ENCODE peak calls at places on chromosome 2, in seven cellular contexts. One of them, this sample, is unnamed.

GRCh38 chr2:205403244-205403845 is 279.0 kb upstream of the NRP2 start:
- DNase-seq in effector memory CD4-positive, alpha-beta T cell: no peak
- DNase-seq in transverse colon: no peak
- DNase-seq in heart right ventricle: no peak
- DNase-seq in trophoblast cell: no peak
- DNase-seq in PC-3: no peak
- DNase-seq in kidney epithelial cell: no peak
- DNase-seq in this sample: no peak

GRCh38 chr2:84856785-84857184 is 24.1 kb downstream of the TRABD2A start:
- DNase-seq in trophoblast cell: no peak
- DNase-seq in kidney epithelial cell: no peak
- DNase-seq in transverse colon: peak; percentile 32
- DNase-seq in effector memory CD4-positive, alpha-beta T cell: no peak
- DNase-seq in heart right ventricle: no peak
- DNase-seq in PC-3: no peak
- DNase-seq in this sample: no peak

GRCh38 chr2:45132551-45132950 is 123.3 kb upstream of the SIX2 start:
- DNase-seq in PC-3: no peak
- DNase-seq in effector memory CD4-positive, alpha-beta T cell: no peak
- DNase-seq in transverse colon: no peak
- DNase-seq in kidney epithelial cell: no peak
- DNase-seq in heart right ventricle: no peak
- DNase-seq in trophoblast cell: no peak
- DNase-seq in this sample: peak; percentile 55

GRCh38 chr2:37934591-37935513 is 9.8 kb downstream of the RMDN2 start:
- DNase-seq in transverse colon: no peak
- DNase-seq in PC-3: no peak
- DNase-seq in effector memory CD4-positive, alpha-beta T cell: no peak
- DNase-seq in kidney epithelial cell: no peak
- DNase-seq in trophoblast cell: no peak
- DNase-seq in heart right ventricle: no peak
- DNase-seq in this sample: peak; percentile 70

GRCh38 chr2:222087998-222088397 is 210.8 kb downstream of the PAX3 start:
- DNase-seq in trophoblast cell: no peak
- DNase-seq in PC-3: no peak
- DNase-seq in effector memory CD4-positive, alpha-beta T cell: no peak
- DNase-seq in heart right ventricle: no peak
- DNase-seq in transverse colon: no peak
- DNase-seq in kidney epithelial cell: no peak
- DNase-seq in this sample: no peak

GRCh38 chr2:227163445-227163997 is 484 bp downstream of the COL4A4 start:
- DNase-seq in effector memory CD4-positive, alpha-beta T cell: no peak
- DNase-seq in PC-3: no peak
- DNase-seq in transverse colon: peak; percentile 46
- DNase-seq in kidney epithelial cell: no peak
- DNase-seq in heart right ventricle: no peak
- DNase-seq in trophoblast cell: no peak
- DNase-seq in this sample: peak; percentile 60

GRCh38 chr2:71811157-71811556 is 336.5 kb downstream of the CYP26B1 start:
- DNase-seq in transverse colon: no peak
- DNase-seq in effector memory CD4-positive, alpha-beta T cell: no peak
- DNase-seq in PC-3: no peak
- DNase-seq in trophoblast cell: no peak
- DNase-seq in heart right ventricle: no peak
- DNase-seq in kidney epithelial cell: no peak
- DNase-seq in this sample: no peak

GRCh38 chr2:27442981-27443323 is 771 bp downstream of the KRTCAP3 start:
- DNase-seq in transverse colon: peak; percentile 33
- DNase-seq in heart right ventricle: no peak
- DNase-seq in effector memory CD4-positive, alpha-beta T cell: no peak
- DNase-seq in PC-3: no peak
- DNase-seq in trophoblast cell: no peak
- DNase-seq in kidney epithelial cell: no peak
- DNase-seq in this sample: no peak

GRCh38 chr2:9737053-9737875 is 106.0 kb upstream of the TAF1B start:
- DNase-seq in effector memory CD4-positive, alpha-beta T cell: no peak
- DNase-seq in kidney epithelial cell: no peak
- DNase-seq in PC-3: no peak
- DNase-seq in transverse colon: no peak
- DNase-seq in heart right ventricle: no peak
- DNase-seq in trophoblast cell: peak; percentile 83
- DNase-seq in this sample: no peak

GRCh38 chr2:112187805-112188596 is 49.8 kb downstream of the FBLN7 start:
- DNase-seq in transverse colon: peak; percentile 22
- DNase-seq in kidney epithelial cell: peak; percentile 18
- DNase-seq in heart right ventricle: no peak
- DNase-seq in effector memory CD4-positive, alpha-beta T cell: peak; percentile 70
- DNase-seq in PC-3: peak; percentile 71
- DNase-seq in trophoblast cell: no peak
- DNase-seq in this sample: no peak

GRCh38 chr2:196295005-196295404 is 123.6 kb upstream of the STK17B start:
- DNase-seq in kidney epithelial cell: no peak
- DNase-seq in effector memory CD4-positive, alpha-beta T cell: no peak
- DNase-seq in PC-3: no peak
- DNase-seq in transverse colon: no peak
- DNase-seq in heart right ventricle: no peak
- DNase-seq in trophoblast cell: no peak
- DNase-seq in this sample: no peak

GRCh38 chr2:47225061-47225783 is 70.1 kb upstream of the STPG4 start:
- DNase-seq in transverse colon: peak; percentile 59
- DNase-seq in trophoblast cell: peak; percentile 80
- DNase-seq in effector memory CD4-positive, alpha-beta T cell: no peak
- DNase-seq in PC-3: peak; percentile 79
- DNase-seq in heart right ventricle: peak; percentile 82
- DNase-seq in kidney epithelial cell: peak; percentile 80
- DNase-seq in this sample: no peak

GRCh38 chr2:3387644-3388411 is 8.3 kb downstream of the TRAPPC12 start:
- DNase-seq in trophoblast cell: no peak
- DNase-seq in PC-3: no peak
- DNase-seq in heart right ventricle: no peak
- DNase-seq in transverse colon: no peak
- DNase-seq in kidney epithelial cell: no peak
- DNase-seq in effector memory CD4-positive, alpha-beta T cell: no peak
- DNase-seq in this sample: no peak
- H3K36me3 ChIP-seq in trophoblast cell: peaks cover 27% of the 10 kb centered on the region
- H3K36me3 ChIP-seq in PC-3: peaks cover 34% of the 10 kb centered on the region
- H3K36me3 ChIP-seq in heart right ventricle: peaks cover 73% of the 10 kb centered on the region
- H3K36me3 ChIP-seq in transverse colon: no peaks in the 10 kb centered on the region
- H3K36me3 ChIP-seq in kidney epithelial cell: peaks cover 2% of the 10 kb centered on the region
- H3K36me3 ChIP-seq in effector memory CD4-positive, alpha-beta T cell: peaks cover 41% of the 10 kb centered on the region
- H3K36me3 ChIP-seq in this sample: peaks cover 12% of the 10 kb centered on the region

GRCh38 chr2:168136392-168136977 is 110.9 kb downstream of the STK39 start:
- DNase-seq in transverse colon: no peak
- DNase-seq in heart right ventricle: no peak
- DNase-seq in trophoblast cell: no peak
- DNase-seq in PC-3: peak; percentile 80
- DNase-seq in kidney epithelial cell: no peak
- DNase-seq in effector memory CD4-positive, alpha-beta T cell: no peak
- DNase-seq in this sample: peak; percentile 18

GRCh38 chr2:168135630-168136029 is 111.8 kb downstream of the STK39 start:
- DNase-seq in PC-3: peak; percentile 62
- DNase-seq in effector memory CD4-positive, alpha-beta T cell: no peak
- DNase-seq in transverse colon: no peak
- DNase-seq in kidney epithelial cell: no peak
- DNase-seq in trophoblast cell: no peak
- DNase-seq in heart right ventricle: no peak
- DNase-seq in this sample: no peak

GRCh38 chr2:168132389-168132788 is 115.0 kb downstream of the STK39 start:
- DNase-seq in PC-3: no peak
- DNase-seq in effector memory CD4-positive, alpha-beta T cell: no peak
- DNase-seq in kidney epithelial cell: no peak
- DNase-seq in heart right ventricle: no peak
- DNase-seq in transverse colon: no peak
- DNase-seq in trophoblast cell: no peak
- DNase-seq in this sample: no peak

GRCh38 chr2:168135121-168135520 is 112.3 kb downstream of the STK39 start:
- DNase-seq in heart right ventricle: no peak
- DNase-seq in transverse colon: no peak
- DNase-seq in kidney epithelial cell: no peak
- DNase-seq in trophoblast cell: no peak
- DNase-seq in effector memory CD4-positive, alpha-beta T cell: no peak
- DNase-seq in PC-3: no peak
- DNase-seq in this sample: no peak

DNA sequence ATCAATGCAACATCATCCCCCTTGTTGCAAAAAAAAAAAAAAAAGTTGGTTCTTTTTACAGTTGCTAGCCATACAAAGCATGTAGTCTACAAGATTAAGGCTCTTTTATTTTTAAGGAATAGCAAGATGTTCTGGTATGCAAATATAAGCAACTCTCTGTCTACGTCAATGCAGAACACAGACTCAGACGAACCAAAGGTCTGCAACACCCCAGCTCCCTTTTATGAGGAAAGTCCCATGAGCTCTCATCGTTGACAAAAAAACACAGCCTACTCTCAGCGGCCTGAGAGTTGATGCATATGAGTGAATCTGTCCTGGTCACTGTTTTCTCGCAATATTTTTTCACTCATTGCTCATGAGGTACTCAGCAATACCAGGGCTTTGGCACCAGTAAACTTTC is 112.9 kb downstream of the STK39 start:
- DNase-seq in heart right ventricle: no peak
- DNase-seq in effector memory CD4-positive, alpha-beta T cell: no peak
- DNase-seq in transverse colon: no peak
- DNase-seq in PC-3: no peak
- DNase-seq in kidney epithelial cell: no peak
- DNase-seq in trophoblast cell: no peak
- DNase-seq in this sample: no peak
- H3K36me3 ChIP-seq in heart right ventricle: peaks cover 23% of the 10 kb centered on the region
- H3K36me3 ChIP-seq in effector memory CD4-positive, alpha-beta T cell: peaks cover 5% of the 10 kb centered on the region
- H3K36me3 ChIP-seq in transverse colon: no peaks in the 10 kb centered on the region
- H3K36me3 ChIP-seq in PC-3: peaks cover 5% of the 10 kb centered on the region
- H3K36me3 ChIP-seq in kidney epithelial cell: no peaks in the 10 kb centered on the region
- H3K36me3 ChIP-seq in trophoblast cell: no peaks in the 10 kb centered on the region
- H3K36me3 ChIP-seq in this sample: no peaks in the 10 kb centered on the region

GRCh38 chr2:101842471-101842870 is 145.0 kb downstream of the MAP4K4 start:
- DNase-seq in effector memory CD4-positive, alpha-beta T cell: no peak
- DNase-seq in PC-3: no peak
- DNase-seq in heart right ventricle: no peak
- DNase-seq in kidney epithelial cell: no peak
- DNase-seq in trophoblast cell: no peak
- DNase-seq in transverse colon: no peak
- DNase-seq in this sample: no peak
- H3K36me3 ChIP-seq in effector memory CD4-positive, alpha-beta T cell: peaks cover 67% of the 10 kb centered on the region
- H3K36me3 ChIP-seq in PC-3: peaks cover 79% of the 10 kb centered on the region
- H3K36me3 ChIP-seq in heart right ventricle: peaks cover 89% of the 10 kb centered on the region
- H3K36me3 ChIP-seq in kidney epithelial cell: peaks cover 3% of the 10 kb centered on the region
- H3K36me3 ChIP-seq in trophoblast cell: peaks cover 23% of the 10 kb centered on the region
- H3K36me3 ChIP-seq in transverse colon: no peaks in the 10 kb centered on the region
- H3K36me3 ChIP-seq in this sample: no peaks in the 10 kb centered on the region

GRCh38 chr2:201633862-201634261 is 9.4 kb downstream of the TMEM237 start:
- DNase-seq in transverse colon: no peak
- DNase-seq in trophoblast cell: no peak
- DNase-seq in effector memory CD4-positive, alpha-beta T cell: no peak
- DNase-seq in heart right ventricle: no peak
- DNase-seq in kidney epithelial cell: no peak
- DNase-seq in PC-3: no peak
- DNase-seq in this sample: no peak
- H3K36me3 ChIP-seq in transverse colon: no peaks in the 10 kb centered on the region
- H3K36me3 ChIP-seq in trophoblast cell: peaks cover 4% of the 10 kb centered on the region
- H3K36me3 ChIP-seq in effector memory CD4-positive, alpha-beta T cell: no peaks in the 10 kb centered on the region
- H3K36me3 ChIP-seq in heart right ventricle: peaks cover 97% of the 10 kb centered on the region
- H3K36me3 ChIP-seq in kidney epithelial cell: no peaks in the 10 kb centered on the region
- H3K36me3 ChIP-seq in PC-3: peaks cover 43% of the 10 kb centered on the region
- H3K36me3 ChIP-seq in this sample: no peaks in the 10 kb centered on the region

DNA sequence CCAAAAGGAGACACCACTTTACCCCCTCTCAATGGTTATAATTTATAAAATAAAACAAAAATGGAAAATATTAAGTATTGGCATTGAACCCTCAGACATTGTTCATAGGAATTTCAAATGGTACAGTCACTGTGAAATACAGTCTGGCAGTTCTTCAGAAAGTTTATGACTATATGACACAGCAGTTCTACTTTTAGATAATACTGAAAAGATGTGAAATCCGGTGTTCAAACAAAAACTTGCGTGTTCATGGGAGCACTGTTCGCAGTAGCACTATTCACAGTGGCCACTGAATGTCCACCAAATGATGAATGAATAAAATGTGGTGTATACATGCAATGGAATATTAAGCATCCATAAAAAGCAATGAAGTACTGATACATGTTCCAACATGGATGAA is 864.8 kb downstream of the SUCLG1 start:
- DNase-seq in effector memory CD4-positive, alpha-beta T cell: no peak
- DNase-seq in trophoblast cell: no peak
- DNase-seq in transverse colon: no peak
- DNase-seq in kidney epithelial cell: no peak
- DNase-seq in PC-3: no peak
- DNase-seq in heart right ventricle: no peak
- DNase-seq in this sample: no peak
- H3K36me3 ChIP-seq in effector memory CD4-positive, alpha-beta T cell: no peaks in the 10 kb centered on the region
- H3K36me3 ChIP-seq in trophoblast cell: no peaks in the 10 kb centered on the region
- H3K36me3 ChIP-seq in transverse colon: no peaks in the 10 kb centered on the region
- H3K36me3 ChIP-seq in kidney epithelial cell: no peaks in the 10 kb centered on the region
- H3K36me3 ChIP-seq in PC-3: no peaks in the 10 kb centered on the region
- H3K36me3 ChIP-seq in heart right ventricle: no peaks in the 10 kb centered on the region
- H3K36me3 ChIP-seq in this sample: no peaks in the 10 kb centered on the region

GRCh38 chr2:97805776-97806175 is 92.4 kb downstream of the ZAP70 start:
- DNase-seq in PC-3: no peak
- DNase-seq in effector memory CD4-positive, alpha-beta T cell: no peak
- DNase-seq in heart right ventricle: no peak
- DNase-seq in kidney epithelial cell: no peak
- DNase-seq in transverse colon: no peak
- DNase-seq in trophoblast cell: no peak
- DNase-seq in this sample: no peak
- H3K36me3 ChIP-seq in PC-3: peaks cover 42% of the 10 kb centered on the region
- H3K36me3 ChIP-seq in effector memory CD4-positive, alpha-beta T cell: peaks cover 36% of the 10 kb centered on the region
- H3K36me3 ChIP-seq in heart right ventricle: peaks cover 73% of the 10 kb centered on the region
- H3K36me3 ChIP-seq in kidney epithelial cell: no peaks in the 10 kb centered on the region
- H3K36me3 ChIP-seq in transverse colon: no peaks in the 10 kb centered on the region
- H3K36me3 ChIP-seq in trophoblast cell: peaks cover 2% of the 10 kb centered on the region
- H3K36me3 ChIP-seq in this sample: peaks cover 3% of the 10 kb centered on the region

DNA sequence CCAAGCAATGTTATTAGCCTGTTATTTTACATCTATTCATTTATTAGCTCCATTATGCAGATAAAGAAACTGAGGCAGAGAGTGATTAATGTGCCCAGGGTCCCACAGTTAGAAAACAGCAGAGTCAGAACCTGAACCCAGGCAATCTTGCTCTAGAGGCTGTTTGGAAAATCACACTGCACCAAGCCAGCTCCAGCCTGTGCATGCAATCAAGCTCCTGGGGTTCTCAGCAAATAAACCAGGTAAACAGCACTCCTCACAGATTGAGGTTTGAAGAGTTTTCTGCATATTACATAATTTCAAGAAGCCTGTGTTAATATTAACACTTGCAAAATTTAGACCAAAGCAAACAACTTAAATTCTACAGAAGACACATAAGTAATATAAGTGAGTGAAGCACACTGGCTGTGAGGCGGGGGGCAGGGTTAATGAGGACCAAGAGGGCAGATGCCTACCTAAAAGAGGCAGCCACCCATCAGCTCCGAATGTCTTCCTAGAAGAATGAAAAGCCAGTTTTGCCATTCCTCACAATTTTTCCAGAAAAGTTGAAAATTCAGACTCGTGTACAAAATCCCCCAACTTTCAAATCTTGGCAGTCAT is 35.4 kb downstream of the CACNB4 start:
- DNase-seq in heart right ventricle: no peak
- DNase-seq in kidney epithelial cell: no peak
- DNase-seq in PC-3: no peak
- DNase-seq in transverse colon: no peak
- DNase-seq in effector memory CD4-positive, alpha-beta T cell: no peak
- DNase-seq in trophoblast cell: no peak
- DNase-seq in this sample: no peak
- H3K36me3 ChIP-seq in heart right ventricle: no peaks in the 10 kb centered on the region
- H3K36me3 ChIP-seq in kidney epithelial cell: no peaks in the 10 kb centered on the region
- H3K36me3 ChIP-seq in PC-3: no peaks in the 10 kb centered on the region
- H3K36me3 ChIP-seq in transverse colon: no peaks in the 10 kb centered on the region
- H3K36me3 ChIP-seq in effector memory CD4-positive, alpha-beta T cell: no peaks in the 10 kb centered on the region
- H3K36me3 ChIP-seq in trophoblast cell: no peaks in the 10 kb centered on the region
- H3K36me3 ChIP-seq in this sample: no peaks in the 10 kb centered on the region

GRCh38 chr2:86488561-86489250 is 47.5 kb downstream of the KDM3A start:
- DNase-seq in heart right ventricle: no peak
- DNase-seq in transverse colon: no peak
- DNase-seq in trophoblast cell: no peak
- DNase-seq in kidney epithelial cell: no peak
- DNase-seq in effector memory CD4-positive, alpha-beta T cell: no peak
- DNase-seq in PC-3: no peak
- DNase-seq in this sample: no peak
- H3K36me3 ChIP-seq in heart right ventricle: peaks cover 100% of the 10 kb centered on the region
- H3K36me3 ChIP-seq in transverse colon: no peaks in the 10 kb centered on the region
- H3K36me3 ChIP-seq in trophoblast cell: peaks cover 17% of the 10 kb centered on the region
- H3K36me3 ChIP-seq in kidney epithelial cell: peaks cover 5% of the 10 kb centered on the region
- H3K36me3 ChIP-seq in effector memory CD4-positive, alpha-beta T cell: peaks cover 93% of the 10 kb centered on the region
- H3K36me3 ChIP-seq in PC-3: peaks cover 96% of the 10 kb centered on the region
- H3K36me3 ChIP-seq in this sample: peaks cover 24% of the 10 kb centered on the region

This sample was measured in GM06990.